ENCODE peak calls at places on chromosomes 4 and X, in four cellular contexts. N is fibroblast of lung, Z is suprapubic skin, B is hepatocyte. X is an unnamed sample.

GRCh38 chr4:54063737-54064316 is 578 bp downstream of the CHIC2 start:
- DNase-seq in N (no peak), Z (peak; percentile 80), B (peak; percentile 28), X (no peak)

GRCh38 chr4:8283631-8284121 is 14.1 kb downstream of the HTRA3 start:
- DNase-seq in N (no peak), Z (no peak), B (no peak), X (no peak)

GRCh38 chr4:6959261-6959660 is 49.6 kb downstream of the TBC1D14 start:
- DNase-seq in N (no peak), Z (peak; percentile 47), B (no peak), X (no peak)

GRCh38 chr4:38204317-38205060 is 244.3 kb downstream of the PTTG2 start:
- DNase-seq in N (no peak), Z (no peak), B (no peak), X (no peak)

GRCh38 chr4:53497446-53498069 is 93.7 kb downstream of the LNX1 start:
- DNase-seq in N (peak; percentile 57), Z (no peak), B (peak; percentile 47), X (peak; percentile 59)

GRCh38 chrX:320126-320783 is 1.7 kb upstream of the GTPBP6 start:
- DNase-seq in N (peak; percentile 28), Z (peak; percentile 77), B (no peak), X (peak; percentile 18)

GRCh38 chr4:122922877-122923511 is 597 bp upstream of the NUDT6 start:
- DNase-seq in N (peak; percentile 87), Z (peak; percentile 90), B (peak; percentile 90), X (peak; percentile 84)

GRCh38 chrX:40116925-40117324 is 19.2 kb upstream of the BCOR start:
- DNase-seq in N (no peak), Z (no peak), B (no peak), X (no peak)

GRCh38 chr4:48333587-48333986 is 7.7 kb upstream of the SLAIN2 start:
- DNase-seq in N (no peak), Z (no peak), B (no peak), X (no peak)

GRCh38 chr4:10706236-10706635 is 21.7 kb upstream of the CLNK start:
- DNase-seq in N (peak; percentile 29), Z (no peak), B (no peak), X (peak; percentile 14)

GRCh38 chr4:173211222-173211621 is 42.6 kb downstream of the GALNT7 start:
- DNase-seq in N (no peak), Z (no peak), B (no peak), X (no peak)

GRCh38 chrX:129981752-129982299 is 609 bp upstream of the BCORL1 start:
- DNase-seq in N (no peak), Z (no peak), B (no peak), X (no peak)

GRCh38 chr4:6752486-6752829 is 30.1 kb upstream of the KIAA0232 start:
- DNase-seq in N (no peak), Z (no peak), B (no peak), X (no peak)

GRCh38 chr4:8255698-8256441 is 13.7 kb upstream of the HTRA3 start:
- DNase-seq in N (peak; percentile 14), Z (peak; percentile 91), B (no peak), X (peak; percentile 31)

GRCh38 chr4:149145803-149146202 is 669.8 kb downstream of the IQCM start:
- DNase-seq in N (no peak), Z (no peak), B (no peak), X (peak; percentile 77)

GRCh38 chrX:141469469-141469868 is 115.1 kb downstream of the SPANXA1 start:
- DNase-seq in N (no peak), Z (no peak), B (no peak), X (peak; percentile 10)

GRCh38 chrX:132491191-132491590 is 2.4 kb upstream of the MBNL3 start:
- DNase-seq in N (no peak), Z (no peak), B (peak; percentile 19), X (no peak)

GRCh38 chrX:147838465-147839131 is 73.1 kb upstream of the FMR1 start:
- DNase-seq in N (peak; percentile 0), Z (no peak), B (no peak), X (peak; percentile 10)

GRCh38 chrX:40108959-40109287 is 11.2 kb upstream of the BCOR start:
- DNase-seq in N (peak; percentile 78), Z (no peak), B (peak; percentile 93), X (peak; percentile 75)

GRCh38 chrX:69128573-69128972 is 36.7 kb downstream of the PJA1 start:
- DNase-seq in N (no peak), Z (no peak), B (no peak), X (no peak)

GRCh38 chrX:96407043-96407442 is 277.6 kb upstream of the DIAPH2 start:
- DNase-seq in N (peak; percentile 64), Z (no peak), B (peak; percentile 30), X (peak; percentile 61)

GRCh38 chr4:39732728-39733127 is 34.8 kb downstream of the UBE2K start:
- DNase-seq in N (peak; percentile 85), Z (no peak), B (no peak), X (peak; percentile 89)

GRCh38 chr4:127518022-127518421 is 114.7 kb upstream of the INTU start:
- DNase-seq in N (no peak), Z (no peak), B (no peak), X (no peak)

GRCh38 chr4:89939464-89939863 is 44.8 kb downstream of the MMRN1 start:
- DNase-seq in N (peak; percentile 19), Z (no peak), B (no peak), X (no peak)

GRCh38 chr4:9989918-9990635 is 31.2 kb downstream of the SLC2A9 start:
- DNase-seq in N (no peak), Z (no peak), B (no peak), X (no peak)

GRCh38 chr4:2288051-2288541 is 26.2 kb upstream of the MXD4 start:
- DNase-seq in N (no peak), Z (peak; percentile 72), B (no peak), X (no peak)

GRCh38 chrX:103780701-103781402 is 4.2 kb downstream of the PLP1 start:
- DNase-seq in N (no peak), Z (no peak), B (no peak), X (no peak)

GRCh38 chrX:77431227-77431626 is 16.0 kb upstream of the FGF16 start:
- DNase-seq in N (peak; percentile 91), Z (no peak), B (no peak), X (peak; percentile 70)

GRCh38 chr4:152709675-152710438 is 30.1 kb upstream of the TMEM154 start:
- DNase-seq in N (no peak), Z (no peak), B (no peak), X (no peak)

GRCh38 chrX:67563469-67564448 is 19.9 kb downstream of the AR start:
- DNase-seq in N (no peak), Z (no peak), B (peak; percentile 8), X (peak; percentile 51)

GRCh38 chr4:9924750-9925149 is 96.5 kb downstream of the SLC2A9 start:
- DNase-seq in N (no peak), Z (no peak), B (no peak), X (no peak)

DNA sequence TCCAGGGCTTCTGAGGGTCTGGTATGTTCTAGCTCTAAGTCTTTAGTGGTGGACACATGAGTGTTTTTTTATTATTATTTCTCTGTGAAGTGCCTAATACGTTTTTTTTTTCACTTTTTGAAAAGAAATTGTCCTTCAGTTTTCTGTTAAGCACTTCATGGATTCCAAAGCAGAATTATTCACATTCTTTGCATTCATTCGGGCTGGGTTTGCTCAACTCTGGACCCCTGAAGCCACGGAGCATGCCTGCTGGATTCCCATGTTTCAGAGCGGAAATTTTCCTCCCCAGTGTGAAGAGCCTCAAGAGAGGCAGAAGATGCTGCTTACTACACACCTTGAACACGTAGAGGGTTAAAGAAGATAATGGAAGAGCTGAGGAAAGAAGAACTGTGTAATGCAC is 107.5 kb downstream of the EGF start:
- DNase-seq in N (no peak), Z (no peak), B (no peak), X (no peak)
- TF ChIP-seq CTCF in N (no peak), Z (no peak), B (no peak), X (no peak)

GRCh38 chr4:106338671-106339070 is 22.3 kb downstream of the AIMP1 start:
- DNase-seq in N (no peak), Z (no peak), B (no peak), X (no peak)

GRCh38 chr4:106344324-106344970 is 24.1 kb downstream of the GIMD1 start:
- DNase-seq in N (peak; percentile 52), Z (no peak), B (no peak), X (peak; percentile 57)

GRCh38 chr4:106347167-106347566 is 21.4 kb downstream of the GIMD1 start:
- DNase-seq in N (no peak), Z (no peak), B (no peak), X (no peak)

GRCh38 chr4:106340774-106341173 is 24.4 kb downstream of the AIMP1 start:
- DNase-seq in N (no peak), Z (no peak), B (no peak), X (no peak)

GRCh38 chr4:106343865-106344264 is 24.7 kb downstream of the GIMD1 start:
- DNase-seq in N (no peak), Z (no peak), B (no peak), X (no peak)
- H3K4me3 ChIP-seq in N (no peak overlapping the region), Z (no peak overlapping the region), B (no peak overlapping the region), X (no peak overlapping the region)

DNA sequence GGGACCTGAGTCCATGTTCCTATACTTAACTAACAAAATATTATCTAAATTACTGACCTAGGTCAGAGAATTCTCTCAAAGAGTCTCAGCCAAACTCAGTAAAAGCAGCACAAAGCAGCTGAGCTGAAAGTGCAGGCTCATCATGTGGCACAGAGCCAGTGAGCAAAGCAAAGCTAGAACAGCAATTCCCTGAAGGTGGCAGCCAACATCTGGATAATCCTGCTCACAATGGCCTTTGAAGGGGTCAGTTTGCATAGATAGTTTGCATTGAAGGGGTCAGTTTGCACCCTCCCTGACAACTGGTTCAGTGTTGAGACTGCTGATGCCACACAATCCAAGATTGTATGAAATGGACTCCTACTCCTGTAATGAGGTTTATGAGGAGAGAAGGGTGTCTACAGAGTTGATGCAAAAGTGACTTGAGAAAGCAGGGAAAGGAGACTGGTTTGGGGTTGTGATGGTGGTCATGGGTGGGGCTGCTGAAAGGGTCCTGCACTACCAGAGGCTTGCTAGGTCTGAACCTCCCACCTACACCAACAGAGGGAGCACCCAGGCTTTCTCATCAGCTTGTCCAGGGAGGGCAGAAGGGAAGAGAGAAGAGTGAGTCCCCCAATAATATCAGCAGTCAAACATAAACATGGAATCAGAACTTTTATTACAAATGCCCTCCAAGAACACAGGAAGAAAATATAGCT is 39.7 kb downstream of the TRIM61 start:
- DNase-seq in N (peak; percentile 50), Z (no peak), B (peak; percentile 61), X (peak; percentile 67)
- TF ChIP-seq CTCF in N (peak; percentile 22), Z (no peak), B (peak; percentile 24), X (peak; percentile 25)

GRCh38 chr4:168154546-168155277 is 62.4 kb downstream of the ANXA10 start:
- DNase-seq in N (no peak), Z (no peak), B (no peak), X (no peak)

GRCh38 chr4:168150651-168151050 is 58.3 kb downstream of the ANXA10 start:
- DNase-seq in N (no peak), Z (no peak), B (no peak), X (no peak)

GRCh38 chr4:168151313-168151712 is 59.0 kb downstream of the ANXA10 start:
- DNase-seq in N (no peak), Z (no peak), B (no peak), X (no peak)

GRCh38 chr4:168152837-168153500 is 60.6 kb downstream of the ANXA10 start:
- DNase-seq in N (no peak), Z (no peak), B (no peak), X (no peak)

GRCh38 chr4:168153596-168154440 is 61.5 kb downstream of the ANXA10 start:
- DNase-seq in N (peak; percentile 87), Z (peak; percentile 80), B (peak; percentile 87), X (peak; percentile 76)
- H3K4me3 ChIP-seq in N (no peak overlapping the region), Z (peak overlapping the region; percentile 28), B (peak overlapping the region; percentile 5), X (no peak overlapping the region)

X was measured in fibroblast of mammary gland.